ENCODE peak calls at places on chromosomes 13 and 19, in four cellular contexts. U is AG09309; M is left lobe of liver; W is stimulated activated CD4-positive, alpha-beta T cell treated with anti-CD3 and anti-CD28 coated beads, Interleukin-1b, Interleukin-23, amount 100 ng/mL, for 24 hours. Q is an unnamed sample.

GRCh38 chr19:49658566-49659442 is 6.9 kb downstream of the IRF3 start:
- DNase-seq in U (no peak), M (no peak), W (no peak), Q (no peak)

GRCh38 chr19:39078436-39079200 is 5.5 kb upstream of the ACP7 start:
- DNase-seq in U (peak; percentile 96), M (no peak), W (no peak), Q (no peak)

GRCh38 chr19:16476401-16476800 is 4.6 kb upstream of the EPS15L1 start:
- DNase-seq in U (no peak), M (no peak), W (no peak), Q (no peak)

GRCh38 chr19:22784051-22784450 is at the start of gene ZNF99:
- DNase-seq in U (no peak), M (peak; percentile 48), W (no peak), Q (peak; percentile 77)

GRCh38 chr13:85313761-85314503 is 485.3 kb downstream of the SLITRK6 start:
- DNase-seq in U (peak; percentile 2), M (no peak), W (no peak), Q (no peak)

GRCh38 chr13:78430166-78430791 is 173.1 kb downstream of the POU4F1 start:
- DNase-seq in U (no peak), M (no peak), W (no peak), Q (no peak)

GRCh38 chr13:48223016-48223385 is 10.0 kb upstream of the ITM2B start:
- DNase-seq in U (no peak), M (no peak), W (no peak), Q (no peak)

GRCh38 chr13:31038834-31039552 is 106.5 kb downstream of the TEX26 start:
- DNase-seq in U (peak; percentile 24), M (no peak), W (no peak), Q (no peak)

GRCh38 chr19:28196961-28197360 is 1016.0 kb downstream of the UQCRFS1 start:
- DNase-seq in U (no peak), M (no peak), W (no peak), Q (no peak)

GRCh38 chr19:38196245-38196837 is 27.7 kb downstream of the DPF1 start:
- DNase-seq in U (no peak), M (no peak), W (no peak), Q (no peak)

GRCh38 chr19:11995174-11995573 is 30.3 kb downstream of the ZNF763 start:
- DNase-seq in U (no peak), M (no peak), W (no peak), Q (no peak)

GRCh38 chr19:5038631-5039271 is 69.8 kb downstream of the KDM4B start:
- DNase-seq in U (no peak), M (no peak), W (no peak), Q (no peak)